ENCODE peak calls at places on chromosome 21, in six cellular contexts. U, K, R, V, B and J are unnamed samples.

GRCh38 chr21:15276243-15276642 is 211.4 kb upstream of the NRIP1 start:
- DNase-seq in U (peak), K (no peak), R (no peak), V (no peak), B (no peak), J (no peak)

GRCh38 chr21:21000576-21001175 is 2.5 kb downstream of the NCAM2 start:
- DNase-seq in U (no peak), K (no peak), R (no peak), V (no peak), B (no peak), J (no peak)

GRCh38 chr21:17930102-17930501 is 110.9 kb upstream of the C21orf91 start:
- DNase-seq in U (no peak), K (no peak), R (no peak), V (no peak), B (no peak), J (no peak)

GRCh38 chr21:35070436-35070835 is 21.3 kb upstream of the RUNX1 start:
- DNase-seq in U (no peak), K (no peak), R (no peak), V (no peak), B (no peak), J (no peak)

GRCh38 chr21:26756491-26757159 is 88.6 kb downstream of the ADAMTS1 start:
- DNase-seq in U (peak), K (peak), R (no peak), V (no peak), B (no peak), J (peak)

GRCh38 chr21:43676391-43676790 is 17.0 kb downstream of the RRP1B start:
- DNase-seq in U (no peak), K (no peak), R (no peak), V (no peak), B (no peak), J (no peak)

GRCh38 chr21:39094847-39095525 is 88.3 kb downstream of the PSMG1 start:
- DNase-seq in U (peak), K (peak), R (no peak), V (no peak), B (no peak), J (peak)

GRCh38 chr21:26490771-26491170 is 82.3 kb downstream of the CYYR1 start:
- DNase-seq in U (peak), K (no peak), R (no peak), V (no peak), B (no peak), J (peak)

GRCh38 chr21:14243877-14244276 is 27.9 kb downstream of the RBM11 start:
- DNase-seq in U (no peak), K (no peak), R (no peak), V (no peak), B (no peak), J (no peak)

GRCh38 chr21:39675595-39675994 is 62.9 kb downstream of the B3GALT5 start:
- DNase-seq in U (no peak), K (no peak), R (no peak), V (no peak), B (no peak), J (no peak)

GRCh38 chr21:43866233-43866632 is 1.2 kb downstream of the AGPAT3 start:
- DNase-seq in U (peak), K (peak), R (peak), V (peak), B (no peak), J (peak)

GRCh38 chr21:34936299-34936698 is 112.8 kb downstream of the RUNX1 start:
- DNase-seq in U (no peak), K (no peak), R (no peak), V (no peak), B (no peak), J (peak)

GRCh38 chr21:20661745-20662470 is 336.3 kb upstream of the NCAM2 start:
- DNase-seq in U (no peak), K (no peak), R (no peak), V (no peak), B (no peak), J (peak)

GRCh38 chr21:39020751-39021474 is 162.3 kb downstream of the PSMG1 start:
- DNase-seq in U (peak), K (peak), R (peak), V (no peak), B (peak), J (peak)

GRCh38 chr21:26769613-26770188 is 75.5 kb downstream of the ADAMTS1 start:
- DNase-seq in U (peak), K (peak), R (no peak), V (no peak), B (no peak), J (peak)

GRCh38 chr21:35149698-35150097 is 100.6 kb upstream of the RUNX1 start:
- DNase-seq in U (no peak), K (no peak), R (peak), V (no peak), B (no peak), J (peak)

GRCh38 chr21:25281134-25281533 is 326.1 kb downstream of the MRPL39 start:
- DNase-seq in U (no peak), K (no peak), R (no peak), V (no peak), B (no peak), J (no peak)

GRCh38 chr21:27569091-27569490 is 602.2 kb upstream of the ADAMTS5 start:
- DNase-seq in U (no peak), K (no peak), R (peak), V (no peak), B (no peak), J (peak)

DNA sequence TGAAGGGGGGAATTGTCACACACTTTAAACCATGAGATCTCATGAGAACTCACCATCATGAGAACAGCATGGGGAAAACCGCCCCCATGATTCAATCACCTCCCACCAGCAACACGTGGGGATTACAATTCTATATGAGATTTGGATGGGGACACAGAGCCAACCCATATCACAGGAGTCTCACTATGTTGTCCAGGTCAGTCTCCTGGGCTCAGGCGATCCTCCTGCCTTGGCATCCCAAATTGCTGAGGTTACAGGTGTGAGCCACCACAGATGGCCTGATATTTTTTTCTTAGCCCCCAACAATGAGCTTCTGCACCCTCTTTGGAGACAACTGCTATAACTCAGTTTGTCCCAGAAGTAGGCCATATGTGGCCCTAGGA is 22.5 kb upstream of the MORC3 start:
- DNase-seq in U (no peak), K (no peak), R (no peak), V (no peak), B (no peak), J (no peak)
- H3K4me3 ChIP-seq in U (no peak), K (no peak), R (no peak), V (no peak), B (no peak), J (no peak)

DNA sequence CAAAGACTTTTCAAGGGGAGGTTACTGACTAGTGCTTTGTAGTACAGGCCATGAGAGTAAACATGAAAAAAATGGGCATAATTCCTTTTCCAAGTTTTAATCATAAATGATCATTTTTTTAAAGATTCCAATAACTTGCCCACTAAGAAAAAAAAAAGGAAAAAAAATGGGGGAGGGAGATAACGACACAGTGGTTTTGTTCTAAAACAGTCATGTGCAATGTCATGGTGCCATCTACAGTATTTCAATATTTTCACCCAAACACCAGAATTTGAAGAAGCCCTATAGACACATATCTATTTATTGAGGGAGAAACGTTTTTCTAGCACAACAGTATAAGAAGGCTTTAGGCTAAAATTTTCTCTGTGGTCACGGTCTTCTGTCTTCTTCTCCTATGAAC is 250.2 kb downstream of the LTN1 start:
- DNase-seq in U (peak), K (peak), R (peak), V (no peak), B (no peak), J (peak)
- TF ChIP-seq CTCF in U (peak), K (peak), R (peak), V (no peak), B (no peak), J (peak)

GRCh38 chr21:42558368-42558767 is 44.7 kb downstream of the SLC37A1 start:
- DNase-seq in U (no peak), K (no peak), R (no peak), V (no peak), B (no peak), J (no peak)
- H3K4me3 ChIP-seq in U (no peak), K (no peak), R (no peak), V (no peak), B (no peak), J (no peak)

GRCh38 chr21:31537872-31538576 is 121.5 kb upstream of the SOD1 start:
- DNase-seq in U (no peak), K (no peak), R (no peak), V (no peak), B (no peak), J (no peak)
- TF ChIP-seq CTCF in U (no peak), K (peak), R (no peak), V (no peak), B (no peak), J (peak)

DNA sequence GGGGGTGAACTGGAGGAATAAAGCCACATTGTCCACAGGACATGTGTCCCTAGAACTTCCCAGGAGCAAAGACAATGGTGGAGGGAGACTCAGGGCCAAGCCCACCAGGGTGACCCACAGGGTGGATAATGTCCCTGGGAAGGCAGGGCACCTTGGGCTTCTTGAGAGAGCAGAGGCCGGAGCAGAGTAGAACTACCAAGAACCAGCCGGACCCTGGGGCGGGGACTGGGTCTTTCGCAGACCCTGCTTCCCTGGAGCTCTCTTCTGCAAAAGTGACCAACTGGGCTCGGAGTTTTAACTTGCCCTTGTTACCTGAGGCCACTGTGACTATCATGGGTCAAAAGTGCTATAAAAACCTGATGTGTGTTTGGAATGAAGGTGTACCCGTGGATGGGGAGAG is 875 bp upstream of the FAM3B start:
- DNase-seq in U (no peak), K (no peak), R (no peak), V (no peak), B (no peak), J (no peak)
- H3K4me3 ChIP-seq in U (no peak), K (no peak), R (no peak), V (no peak), B (no peak), J (no peak)

GRCh38 chr21:33299181-33299752 is 25.5 kb upstream of the IFNAR1 start:
- DNase-seq in U (no peak), K (no peak), R (no peak), V (no peak), B (no peak), J (no peak)
- TF ChIP-seq CTCF in U (no peak), K (peak), R (no peak), V (peak), B (no peak), J (no peak)

DNA sequence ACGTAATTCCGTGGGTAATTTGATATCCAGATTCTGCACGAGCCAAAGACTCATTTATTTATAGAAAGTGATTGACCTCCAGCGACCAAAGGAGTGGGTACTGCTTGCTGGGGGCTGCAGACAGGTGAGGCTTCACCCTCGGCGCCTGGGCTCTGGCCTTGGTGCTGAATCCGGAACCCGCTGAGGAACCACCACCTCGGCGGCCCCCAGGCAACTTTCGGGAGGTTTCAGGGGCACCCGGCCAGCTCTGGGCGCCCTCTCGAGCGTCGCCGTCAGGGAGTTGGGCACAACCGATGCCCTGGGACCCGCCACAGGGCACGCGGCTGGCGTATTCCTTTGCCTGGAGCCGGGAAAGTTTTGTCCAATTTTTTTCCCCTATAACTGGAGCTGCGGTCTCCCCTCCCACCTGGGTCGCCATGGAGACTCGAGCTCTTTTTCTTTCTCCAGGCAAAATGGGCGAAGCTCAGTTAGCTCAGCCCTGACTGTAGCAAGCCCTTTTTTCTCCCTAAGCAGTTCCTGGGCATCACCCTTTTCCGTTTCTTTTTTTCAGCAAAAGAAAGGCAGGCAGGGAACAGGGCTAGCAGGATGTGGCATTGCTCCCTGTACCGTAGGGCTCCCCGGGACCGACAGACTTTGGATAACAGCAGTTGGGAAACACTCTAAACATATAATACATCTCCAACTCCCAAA is 1.9 kb downstream of the KCNJ6 start:
- DNase-seq in U (peak), K (peak), R (no peak), V (no peak), B (no peak), J (peak)
- H3K4me3 ChIP-seq in U (no peak), K (no peak), R (no peak), V (no peak), B (no peak), J (no peak)

GRCh38 chr21:45923146-45923545 is 58.4 kb upstream of the COL6A1 start:
- DNase-seq in U (peak), K (peak), R (peak), V (peak), B (peak), J (peak)

GRCh38 chr21:45919593-45919992 is 62.0 kb upstream of the COL6A1 start:
- DNase-seq in U (no peak), K (no peak), R (no peak), V (no peak), B (no peak), J (no peak)

GRCh38 chr21:45920824-45921600 is 60.6 kb upstream of the COL6A1 start:
- DNase-seq in U (no peak), K (no peak), R (peak), V (no peak), B (no peak), J (no peak)

GRCh38 chr21:45921917-45922316 is 59.7 kb upstream of the COL6A1 start:
- DNase-seq in U (no peak), K (no peak), R (no peak), V (no peak), B (no peak), J (no peak)

GRCh38 chr21:45922648-45923047 is 58.9 kb upstream of the COL6A1 start:
- DNase-seq in U (no peak), K (no peak), R (no peak), V (no peak), B (no peak), J (no peak)
- TF ChIP-seq CTCF in U (no peak), K (no peak), R (no peak), V (no peak), B (no peak), J (no peak)

DNA sequence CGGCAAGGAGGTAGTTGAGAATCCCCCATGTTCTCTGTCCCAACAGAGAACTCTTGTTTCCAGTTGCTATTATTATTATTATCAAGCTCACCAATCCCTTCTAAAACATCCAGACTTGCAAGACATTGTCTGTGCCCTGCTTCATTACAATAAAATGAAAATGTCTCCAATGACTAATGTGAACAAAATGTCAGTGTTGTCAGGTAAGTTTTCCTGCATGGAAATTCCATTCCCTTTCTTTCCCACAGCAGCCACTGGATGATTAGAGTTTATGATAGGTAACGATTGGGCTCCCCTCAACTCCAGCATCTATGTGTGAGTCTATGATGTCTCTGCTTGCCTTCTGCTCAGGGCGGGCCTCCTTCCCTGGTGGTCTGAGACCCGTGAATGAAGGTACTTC is 8.9 kb upstream of the DYRK1A start:
- DNase-seq in U (no peak), K (no peak), R (no peak), V (no peak), B (no peak), J (no peak)
- H3K4me3 ChIP-seq in U (no peak), K (no peak), R (no peak), V (no peak), B (no peak), J (no peak)

DNA sequence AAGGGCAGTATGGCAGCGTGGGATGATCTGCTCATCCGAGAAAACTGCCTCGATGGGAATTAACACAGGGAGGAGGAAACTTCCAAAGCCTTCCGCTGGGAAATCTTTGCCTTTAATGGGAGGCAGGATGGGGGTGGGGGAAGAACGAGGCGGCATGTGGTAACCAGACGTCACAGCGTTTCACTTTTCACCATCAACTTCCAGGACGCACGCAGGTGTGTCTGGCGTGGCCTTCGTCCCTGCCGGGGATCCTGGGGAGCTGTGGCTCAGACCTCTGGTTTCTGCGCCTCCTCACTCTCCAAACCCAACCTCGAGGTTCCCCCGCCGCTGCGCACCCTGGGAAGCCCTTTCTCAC is 282 bp downstream of the RSPH1 start:
- DNase-seq in U (peak), K (no peak), R (peak), V (no peak), B (no peak), J (peak)
- TF ChIP-seq CTCF in U (no peak), K (no peak), R (no peak), V (peak), B (no peak), J (no peak)